ENCODE peak calls at places on chromosomes 3 and 15, in four cellular contexts. X is stimulated activated CD8-positive, alpha-beta memory T cell treated with anti-CD3 and anti-CD28 coated beads, Interleukin-15, amount 100 ng/mL, for 24 hours; K is AG10803; A is HCT116. P is an unnamed sample.

GRCh38 chr15:44038801-44039200 is 156.3 kb downstream of the FRMD5 start:
- DNase-seq in A (no peak), X (no peak), K (no peak), P (no peak)

GRCh38 chr3:107208100-107208499 is 169.1 kb upstream of the CCDC54 start:
- DNase-seq in K (peak), A (peak), X (no peak), P (peak)

GRCh38 chr3:29240248-29240647 is 40.6 kb upstream of the RBMS3 start:
- DNase-seq in X (no peak), K (peak), A (no peak), P (peak)

GRCh38 chr3:165195628-165196576 is at the start of gene SLITRK3:
- DNase-seq in K (no peak), X (no peak), A (no peak), P (no peak)

GRCh38 chr15:80194914-80195313 is 42.1 kb downstream of the FAH start:
- DNase-seq in X (no peak), K (no peak), A (no peak), P (no peak)

GRCh38 chr3:43055806-43056770 is 49.8 kb downstream of the POMGNT2 start:
- DNase-seq in X (no peak), A (no peak), K (no peak), P (no peak)

GRCh38 chr3:73144276-73144675 is 82.8 kb downstream of the EBLN2 start:
- DNase-seq in A (no peak), X (no peak), K (peak), P (peak)

GRCh38 chr15:80619677-80620076 is 75.4 kb upstream of the ABHD17C start:
- DNase-seq in X (no peak), A (no peak), K (peak), P (peak)

GRCh38 chr3:117669761-117670160 is 960.2 kb downstream of the TUSC7 start:
- DNase-seq in X (no peak), A (no peak), K (no peak), P (no peak)

P was measured in fibroblast of the aortic adventitia.